ENCODE peak calls at places on chromosomes 7 and 10, in six cellular contexts. E is IMR-90, Z is H9, M is mesendoderm, B is mesenchymal stem cell, K is H1. L is an unnamed sample.

GRCh38 chr7:99631311-99632109 is 14.8 kb downstream of the ZSCAN25 start:
- DNase-seq in E (peak), Z (peak), M (peak), B (no peak), K (peak), L (no peak)

GRCh38 chr7:157793973-157794763 is 457.4 kb downstream of the DNAJB6 start:
- DNase-seq in E (no peak), Z (no peak), M (no peak), B (no peak), K (no peak), L (no peak)

GRCh38 chr7:84546403-84546802 is 351.8 kb upstream of the SEMA3A start:
- DNase-seq in E (no peak), Z (peak), M (no peak), B (no peak), K (no peak), L (no peak)

GRCh38 chr10:105545101-105545500 is 904.0 kb downstream of the SORCS3 start:
- DNase-seq in E (no peak), Z (no peak), M (no peak), B (no peak), K (no peak), L (no peak)

GRCh38 chr10:59674211-59674836 is 35.3 kb downstream of the SLC16A9 start:
- DNase-seq in E (peak), Z (no peak), M (peak), B (peak), K (no peak), L (no peak)

GRCh38 chr7:149792220-149792595 is 18.8 kb upstream of the ZNF467 start:
- DNase-seq in E (no peak), Z (no peak), M (no peak), B (no peak), K (no peak), L (no peak)

GRCh38 chr10:30092151-30092790 is 32.9 kb upstream of the JCAD start:
- DNase-seq in E (peak), Z (no peak), M (no peak), B (peak), K (no peak), L (no peak)

GRCh38 chr10:117004238-117004626 is 755 bp downstream of the SHTN1 start:
- DNase-seq in E (peak), Z (no peak), M (no peak), B (no peak), K (no peak), L (no peak)

GRCh38 chr10:73650537-73651331 is 5.1 kb downstream of the SYNPO2L start:
- DNase-seq in E (peak), Z (no peak), M (no peak), B (peak), K (no peak), L (no peak)

GRCh38 chr10:35924726-35925125 is 282.6 kb upstream of the FZD8 start:
- DNase-seq in E (no peak), Z (no peak), M (peak), B (no peak), K (no peak), L (no peak)

GRCh38 chr7:158374586-158374985 is 213.0 kb downstream of the PTPRN2 start:
- DNase-seq in E (no peak), Z (no peak), M (no peak), B (no peak), K (no peak), L (no peak)

GRCh38 chr10:35331894-35332640 is 4.2 kb upstream of the CCNY start:
- DNase-seq in E (peak), Z (no peak), M (no peak), B (peak), K (no peak), L (no peak)

GRCh38 chr7:104627516-104627915 is 299.1 kb downstream of the LHFPL3 start:
- DNase-seq in E (peak), Z (peak), M (peak), B (no peak), K (no peak), L (peak)

GRCh38 chr7:101154693-101155102 is 422 bp downstream of the AP1S1 start:
- DNase-seq in E (no peak), Z (no peak), M (no peak), B (no peak), K (no peak), L (no peak)

GRCh38 chr10:80870282-80870681 is 332.6 kb downstream of the SH2D4B start:
- DNase-seq in E (no peak), Z (no peak), M (no peak), B (no peak), K (no peak), L (no peak)

GRCh38 chr10:102453502-102453901 is 2.2 kb upstream of the C10orf95 start:
- DNase-seq in E (no peak), Z (no peak), M (no peak), B (peak), K (no peak), L (no peak)

GRCh38 chr10:59593768-59594167 is 115.9 kb downstream of the SLC16A9 start:
- DNase-seq in E (no peak), Z (no peak), M (no peak), B (no peak), K (no peak), L (no peak)

DNA sequence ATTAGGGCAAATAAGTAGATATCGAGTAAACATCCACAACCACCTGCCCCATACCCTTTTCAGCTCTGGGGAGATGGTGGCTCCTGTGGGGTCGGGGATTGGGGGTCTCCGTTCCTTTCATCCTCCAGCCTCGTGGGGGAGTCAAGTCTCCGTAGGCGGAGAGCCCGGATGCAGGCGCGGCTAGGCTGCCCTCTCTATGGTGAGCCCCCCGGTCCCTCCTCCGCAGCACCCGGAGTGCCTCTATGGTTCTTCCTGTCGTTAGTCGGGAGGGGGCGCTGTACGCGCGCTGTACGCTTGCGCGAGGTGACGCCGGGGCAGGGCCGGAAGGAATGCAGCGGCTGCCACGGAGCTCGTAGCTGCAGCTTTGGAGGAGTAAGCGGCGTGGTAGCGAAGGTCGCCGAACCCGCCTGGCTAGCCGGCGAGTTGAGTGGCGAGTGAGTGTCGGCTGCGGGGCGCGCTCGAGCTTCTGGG is 14.8 kb upstream of the MMD2 start:
- DNase-seq in E (peak), Z (peak), M (peak), B (peak), K (peak), L (peak)
- H3K27ac ChIP-seq in E (peak), Z (no peak), M (peak), B (peak), K (no peak), L (peak)

GRCh38 chr10:92573091-92573797 is 649 bp downstream of the IDE start:
- DNase-seq in E (peak), Z (peak), M (peak), B (peak), K (no peak), L (peak)

GRCh38 chr10:92571649-92572048 is 2.2 kb downstream of the IDE start:
- DNase-seq in E (peak), Z (no peak), M (no peak), B (peak), K (no peak), L (no peak)

GRCh38 chr10:92572362-92573090 is 1.4 kb downstream of the IDE start:
- DNase-seq in E (no peak), Z (no peak), M (no peak), B (no peak), K (no peak), L (no peak)

GRCh38 chr10:92569071-92569470 is 4.8 kb downstream of the IDE start:
- DNase-seq in E (peak), Z (no peak), M (no peak), B (peak), K (no peak), L (no peak)

GRCh38 chr10:92567952-92568600 is 5.8 kb downstream of the IDE start:
- DNase-seq in E (peak), Z (no peak), M (peak), B (peak), K (no peak), L (no peak)
- H2BK15ac ChIP-seq in E (no peak), Z (no peak), M (no peak), B (no peak), K (no peak), L (no peak)

DNA sequence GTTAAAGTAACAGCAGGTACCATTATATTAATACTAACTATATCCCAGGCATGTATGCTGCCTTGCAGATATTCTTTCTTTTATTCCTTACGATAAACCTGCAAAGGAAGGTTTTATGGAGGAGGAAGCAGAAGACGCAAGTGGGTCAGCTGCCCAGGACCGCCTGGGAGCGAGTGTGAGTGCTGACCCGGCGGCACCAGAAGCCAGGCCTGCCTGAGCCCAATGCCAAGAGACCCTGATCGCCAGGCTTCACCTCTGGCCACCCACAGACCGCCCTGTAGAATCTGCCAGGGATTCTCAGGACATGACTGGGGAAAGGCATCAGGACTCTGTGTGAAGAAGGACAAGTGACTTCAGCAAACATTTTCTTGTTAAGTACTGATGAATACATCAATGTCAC is 26.3 kb downstream of the PITRM1 start:
- DNase-seq in E (no peak), Z (no peak), M (no peak), B (no peak), K (no peak), L (no peak)
- H2BK120ac ChIP-seq in E (no peak), Z (no peak), M (no peak), B (no peak), K (no peak), L (no peak)

GRCh38 chr10:65325913-65326312 is 1599.9 kb upstream of the LRRTM3 start:
- DNase-seq in E (no peak), Z (peak), M (peak), B (no peak), K (peak), L (peak)

GRCh38 chr10:65323802-65324201 is 1602.0 kb upstream of the LRRTM3 start:
- DNase-seq in E (no peak), Z (no peak), M (no peak), B (no peak), K (no peak), L (no peak)

GRCh38 chr10:65319493-65319892 is 1606.3 kb upstream of the LRRTM3 start:
- DNase-seq in E (no peak), Z (no peak), M (no peak), B (no peak), K (no peak), L (no peak)

GRCh38 chr10:65320256-65321026 is 1605.4 kb upstream of the LRRTM3 start:
- DNase-seq in E (no peak), Z (no peak), M (peak), B (peak), K (no peak), L (no peak)
- H3K27ac ChIP-seq in E (no peak), Z (no peak), M (no peak), B (no peak), K (no peak), L (no peak)